ENCODE peak calls at places on chromosomes 12 and 14, in ten cellular contexts. One of them, this sample, is unnamed.

GRCh38 chr12:100120355-100120754 is 22.3 kb downstream of the BLTP3B start:
- DNase-seq in cardiac muscle cell: no peak
- DNase-seq in A549: no peak
- DNase-seq in sigmoid colon: no peak
- DNase-seq in HepG2: no peak
- DNase-seq in OCI-LY7: no peak
- DNase-seq in upper lobe of right lung: no peak
- DNase-seq in fibroblast of pulmonary artery: no peak
- DNase-seq in pancreas: no peak
- DNase-seq in astrocyte of the cerebellum: no peak
- DNase-seq in this sample: no peak

GRCh38 chr14:72844528-72844927 is 49.4 kb downstream of the DPF3 start:
- DNase-seq in cardiac muscle cell: no peak
- DNase-seq in A549: no peak
- DNase-seq in sigmoid colon: no peak
- DNase-seq in HepG2: no peak
- DNase-seq in OCI-LY7: no peak
- DNase-seq in upper lobe of right lung: no peak
- DNase-seq in fibroblast of pulmonary artery: no peak
- DNase-seq in pancreas: no peak
- DNase-seq in astrocyte of the cerebellum: no peak
- DNase-seq in this sample: no peak

GRCh38 chr14:94342334-94342934 is 19.3 kb upstream of the SERPINA6 start:
- DNase-seq in cardiac muscle cell: peak
- DNase-seq in A549: peak
- DNase-seq in sigmoid colon: peak
- DNase-seq in HepG2: peak
- DNase-seq in OCI-LY7: no peak
- DNase-seq in upper lobe of right lung: peak
- DNase-seq in fibroblast of pulmonary artery: peak
- DNase-seq in pancreas: peak
- DNase-seq in astrocyte of the cerebellum: peak
- DNase-seq in this sample: peak

GRCh38 chr14:66514206-66514605 is 6.3 kb downstream of the GPHN start:
- DNase-seq in cardiac muscle cell: peak
- DNase-seq in A549: no peak
- DNase-seq in sigmoid colon: no peak
- DNase-seq in HepG2: no peak
- DNase-seq in OCI-LY7: no peak
- DNase-seq in upper lobe of right lung: no peak
- DNase-seq in fibroblast of pulmonary artery: peak
- DNase-seq in pancreas: no peak
- DNase-seq in astrocyte of the cerebellum: no peak
- DNase-seq in this sample: peak

GRCh38 chr14:52862652-52863338 is 71.4 kb upstream of the GNPNAT1 start:
- DNase-seq in cardiac muscle cell: peak
- DNase-seq in A549: no peak
- DNase-seq in sigmoid colon: no peak
- DNase-seq in HepG2: no peak
- DNase-seq in OCI-LY7: no peak
- DNase-seq in upper lobe of right lung: no peak
- DNase-seq in fibroblast of pulmonary artery: peak
- DNase-seq in pancreas: no peak
- DNase-seq in astrocyte of the cerebellum: peak
- DNase-seq in this sample: peak

GRCh38 chr12:34403706-34404376 is 381.5 kb downstream of the ALG10 start:
- DNase-seq in cardiac muscle cell: no peak
- DNase-seq in A549: no peak
- DNase-seq in sigmoid colon: peak
- DNase-seq in HepG2: no peak
- DNase-seq in OCI-LY7: no peak
- DNase-seq in upper lobe of right lung: peak
- DNase-seq in fibroblast of pulmonary artery: no peak
- DNase-seq in pancreas: peak
- DNase-seq in astrocyte of the cerebellum: no peak
- DNase-seq in this sample: no peak

GRCh38 chr14:89340200-89340667 is 76.8 kb downstream of the FOXN3 start:
- DNase-seq in cardiac muscle cell: peak
- DNase-seq in A549: no peak
- DNase-seq in sigmoid colon: no peak
- DNase-seq in HepG2: peak
- DNase-seq in OCI-LY7: no peak
- DNase-seq in upper lobe of right lung: no peak
- DNase-seq in fibroblast of pulmonary artery: peak
- DNase-seq in pancreas: no peak
- DNase-seq in astrocyte of the cerebellum: no peak
- DNase-seq in this sample: peak

GRCh38 chr12:86104087-86104486 is 152.1 kb downstream of the MGAT4C start:
- DNase-seq in cardiac muscle cell: no peak
- DNase-seq in A549: no peak
- DNase-seq in sigmoid colon: no peak
- DNase-seq in HepG2: no peak
- DNase-seq in OCI-LY7: no peak
- DNase-seq in upper lobe of right lung: no peak
- DNase-seq in fibroblast of pulmonary artery: no peak
- DNase-seq in pancreas: no peak
- DNase-seq in astrocyte of the cerebellum: no peak
- DNase-seq in this sample: no peak

GRCh38 chr12:113232787-113233585 is 11.7 kb downstream of the TPCN1 start:
- DNase-seq in cardiac muscle cell: no peak
- DNase-seq in A549: no peak
- DNase-seq in sigmoid colon: peak
- DNase-seq in HepG2: no peak
- DNase-seq in OCI-LY7: peak
- DNase-seq in upper lobe of right lung: no peak
- DNase-seq in fibroblast of pulmonary artery: no peak
- DNase-seq in pancreas: no peak
- DNase-seq in astrocyte of the cerebellum: peak
- DNase-seq in this sample: peak

GRCh38 chr12:124518051-124518932 is 49.1 kb downstream of the NCOR2 start:
- DNase-seq in cardiac muscle cell: peak
- DNase-seq in A549: peak
- DNase-seq in sigmoid colon: peak
- DNase-seq in HepG2: peak
- DNase-seq in OCI-LY7: no peak
- DNase-seq in upper lobe of right lung: peak
- DNase-seq in fibroblast of pulmonary artery: peak
- DNase-seq in pancreas: peak
- DNase-seq in astrocyte of the cerebellum: peak
- DNase-seq in this sample: peak

GRCh38 chr12:93167841-93168492 is 209.8 kb upstream of the NUDT4 start:
- DNase-seq in cardiac muscle cell: peak
- DNase-seq in A549: no peak
- DNase-seq in sigmoid colon: no peak
- DNase-seq in HepG2: peak
- DNase-seq in OCI-LY7: peak
- DNase-seq in upper lobe of right lung: no peak
- DNase-seq in fibroblast of pulmonary artery: no peak
- DNase-seq in pancreas: no peak
- DNase-seq in astrocyte of the cerebellum: peak
- DNase-seq in this sample: no peak

GRCh38 chr12:93742086-93742934 is 65.1 kb downstream of the CRADD start:
- DNase-seq in cardiac muscle cell: peak
- DNase-seq in A549: peak
- DNase-seq in sigmoid colon: peak
- DNase-seq in HepG2: peak
- DNase-seq in OCI-LY7: no peak
- DNase-seq in upper lobe of right lung: peak
- DNase-seq in fibroblast of pulmonary artery: peak
- DNase-seq in pancreas: peak
- DNase-seq in astrocyte of the cerebellum: peak
- DNase-seq in this sample: peak

GRCh38 chr12:31589896-31590729 is 823 bp downstream of the DENND5B start:
- DNase-seq in cardiac muscle cell: peak
- DNase-seq in A549: peak
- DNase-seq in sigmoid colon: peak
- DNase-seq in HepG2: peak
- DNase-seq in OCI-LY7: peak
- DNase-seq in upper lobe of right lung: peak
- DNase-seq in fibroblast of pulmonary artery: peak
- DNase-seq in pancreas: peak
- DNase-seq in astrocyte of the cerebellum: no peak
- DNase-seq in this sample: peak

GRCh38 chr12:7460375-7461259 is 16.7 kb upstream of the CD163L1 start:
- DNase-seq in cardiac muscle cell: peak
- DNase-seq in A549: peak
- DNase-seq in sigmoid colon: no peak
- DNase-seq in HepG2: peak
- DNase-seq in OCI-LY7: peak
- DNase-seq in upper lobe of right lung: no peak
- DNase-seq in fibroblast of pulmonary artery: peak
- DNase-seq in pancreas: peak
- DNase-seq in astrocyte of the cerebellum: peak
- DNase-seq in this sample: peak

GRCh38 chr12:91186189-91186588 is 3.6 kb upstream of the DCN start:
- DNase-seq in cardiac muscle cell: no peak
- DNase-seq in A549: no peak
- DNase-seq in sigmoid colon: no peak
- DNase-seq in HepG2: no peak
- DNase-seq in OCI-LY7: no peak
- DNase-seq in upper lobe of right lung: no peak
- DNase-seq in fibroblast of pulmonary artery: no peak
- DNase-seq in pancreas: no peak
- DNase-seq in astrocyte of the cerebellum: no peak
- DNase-seq in this sample: no peak

GRCh38 chr12:1668833-1669543 is 21.9 kb upstream of the ADIPOR2 start:
- DNase-seq in cardiac muscle cell: peak
- DNase-seq in A549: no peak
- DNase-seq in sigmoid colon: no peak
- DNase-seq in HepG2: peak
- DNase-seq in OCI-LY7: no peak
- DNase-seq in upper lobe of right lung: peak
- DNase-seq in fibroblast of pulmonary artery: no peak
- DNase-seq in pancreas: no peak
- DNase-seq in astrocyte of the cerebellum: no peak
- DNase-seq in this sample: no peak

GRCh38 chr12:95231190-95231589 is 13.6 kb downstream of the VEZT start:
- DNase-seq in cardiac muscle cell: peak
- DNase-seq in A549: peak
- DNase-seq in sigmoid colon: no peak
- DNase-seq in HepG2: no peak
- DNase-seq in OCI-LY7: no peak
- DNase-seq in upper lobe of right lung: no peak
- DNase-seq in fibroblast of pulmonary artery: peak
- DNase-seq in pancreas: no peak
- DNase-seq in astrocyte of the cerebellum: no peak
- DNase-seq in this sample: peak

GRCh38 chr12:89707623-89707991 is 1.0 kb downstream of the ATP2B1 start:
- DNase-seq in cardiac muscle cell: no peak
- DNase-seq in A549: no peak
- DNase-seq in sigmoid colon: no peak
- DNase-seq in HepG2: peak
- DNase-seq in OCI-LY7: peak
- DNase-seq in upper lobe of right lung: peak
- DNase-seq in fibroblast of pulmonary artery: no peak
- DNase-seq in pancreas: peak
- DNase-seq in astrocyte of the cerebellum: no peak
- DNase-seq in this sample: no peak

DNA sequence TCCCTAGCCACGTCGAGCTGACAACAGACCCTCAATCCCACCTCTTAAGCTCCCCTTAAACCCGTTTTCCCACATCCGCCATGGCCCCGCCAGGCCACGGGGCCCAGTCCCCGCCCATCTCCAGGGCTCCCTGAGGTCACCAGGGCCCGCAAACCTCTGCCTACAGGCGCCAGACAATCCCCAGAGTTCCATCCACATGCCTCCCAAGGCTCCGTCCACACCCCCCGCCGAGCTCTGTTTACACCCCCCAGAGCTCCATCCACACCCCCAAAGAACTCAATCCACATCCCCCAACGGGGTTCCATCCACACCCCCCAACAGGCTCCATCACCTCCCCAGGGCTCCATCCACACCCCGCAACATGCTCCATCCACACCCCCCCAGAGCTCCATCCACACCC is 9.2 kb downstream of the JAG2 start:
- DNase-seq in cardiac muscle cell: no peak
- DNase-seq in A549: no peak
- DNase-seq in sigmoid colon: no peak
- DNase-seq in HepG2: no peak
- DNase-seq in OCI-LY7: no peak
- DNase-seq in upper lobe of right lung: no peak
- DNase-seq in fibroblast of pulmonary artery: no peak
- DNase-seq in pancreas: no peak
- DNase-seq in astrocyte of the cerebellum: no peak
- DNase-seq in this sample: no peak
- TF ChIP-seq CTCF in cardiac muscle cell: no peak
- TF ChIP-seq CTCF in A549: no peak
- TF ChIP-seq CTCF in sigmoid colon: no peak
- TF ChIP-seq CTCF in HepG2: no peak
- TF ChIP-seq CTCF in OCI-LY7: no peak
- TF ChIP-seq CTCF in upper lobe of right lung: no peak
- TF ChIP-seq CTCF in fibroblast of pulmonary artery: no peak
- TF ChIP-seq CTCF in pancreas: no peak
- TF ChIP-seq CTCF in astrocyte of the cerebellum: no peak
- TF ChIP-seq CTCF in this sample: no peak

DNA sequence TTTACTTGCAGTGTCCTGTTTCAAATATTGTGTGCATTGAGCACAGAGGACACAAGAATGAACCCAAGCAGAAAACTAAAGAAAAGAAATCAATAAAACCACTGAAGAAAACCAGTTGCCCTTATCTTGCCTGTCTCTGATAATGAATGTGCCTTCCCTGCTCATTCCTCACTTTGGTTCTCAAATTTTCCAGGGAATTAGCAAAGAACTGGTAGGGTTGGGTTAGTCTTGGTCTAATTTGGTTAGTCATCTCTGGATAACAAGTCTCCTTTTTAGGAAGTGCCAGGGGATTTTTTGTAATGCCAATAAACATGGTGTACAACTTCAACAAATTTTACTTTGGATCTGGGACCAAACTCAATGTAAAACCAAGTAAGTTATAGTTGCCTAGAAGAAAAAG is 65.7 kb downstream of the DAD1 start:
- DNase-seq in cardiac muscle cell: no peak
- DNase-seq in A549: no peak
- DNase-seq in sigmoid colon: no peak
- DNase-seq in HepG2: no peak
- DNase-seq in OCI-LY7: no peak
- DNase-seq in upper lobe of right lung: no peak
- DNase-seq in fibroblast of pulmonary artery: no peak
- DNase-seq in pancreas: no peak
- DNase-seq in astrocyte of the cerebellum: no peak
- DNase-seq in this sample: peak
- H3K4me3 ChIP-seq in cardiac muscle cell: no peak
- H3K4me3 ChIP-seq in A549: no peak
- H3K4me3 ChIP-seq in sigmoid colon: no peak
- H3K4me3 ChIP-seq in HepG2: no peak
- H3K4me3 ChIP-seq in OCI-LY7: no peak
- H3K4me3 ChIP-seq in upper lobe of right lung: no peak
- H3K4me3 ChIP-seq in fibroblast of pulmonary artery: no peak
- H3K4me3 ChIP-seq in pancreas: no peak
- H3K4me3 ChIP-seq in astrocyte of the cerebellum: no peak
- H3K4me3 ChIP-seq in this sample: no peak

GRCh38 chr14:106530423-106531107 is 1004.2 kb downstream of the TMEM121 start:
- DNase-seq in cardiac muscle cell: no peak
- DNase-seq in A549: peak
- DNase-seq in sigmoid colon: no peak
- DNase-seq in HepG2: peak
- DNase-seq in OCI-LY7: peak
- DNase-seq in upper lobe of right lung: no peak
- DNase-seq in fibroblast of pulmonary artery: no peak
- DNase-seq in pancreas: no peak
- DNase-seq in astrocyte of the cerebellum: no peak
- DNase-seq in this sample: no peak
- TF ChIP-seq CTCF in cardiac muscle cell: no peak
- TF ChIP-seq CTCF in A549: no peak
- TF ChIP-seq CTCF in sigmoid colon: no peak
- TF ChIP-seq CTCF in HepG2: no peak
- TF ChIP-seq CTCF in OCI-LY7: peak
- TF ChIP-seq CTCF in upper lobe of right lung: peak
- TF ChIP-seq CTCF in fibroblast of pulmonary artery: no peak
- TF ChIP-seq CTCF in pancreas: no peak
- TF ChIP-seq CTCF in astrocyte of the cerebellum: no peak
- TF ChIP-seq CTCF in this sample: no peak

GRCh38 chr14:93186461-93186860 is 1.3 kb downstream of the LYSET start:
- DNase-seq in cardiac muscle cell: no peak
- DNase-seq in A549: no peak
- DNase-seq in sigmoid colon: no peak
- DNase-seq in HepG2: no peak
- DNase-seq in OCI-LY7: no peak
- DNase-seq in upper lobe of right lung: no peak
- DNase-seq in fibroblast of pulmonary artery: no peak
- DNase-seq in pancreas: no peak
- DNase-seq in astrocyte of the cerebellum: no peak
- DNase-seq in this sample: no peak
- H3K4me3 ChIP-seq in cardiac muscle cell: no peak
- H3K4me3 ChIP-seq in A549: no peak
- H3K4me3 ChIP-seq in sigmoid colon: no peak
- H3K4me3 ChIP-seq in HepG2: no peak
- H3K4me3 ChIP-seq in OCI-LY7: peak
- H3K4me3 ChIP-seq in upper lobe of right lung: peak
- H3K4me3 ChIP-seq in fibroblast of pulmonary artery: no peak
- H3K4me3 ChIP-seq in pancreas: no peak
- H3K4me3 ChIP-seq in astrocyte of the cerebellum: no peak
- H3K4me3 ChIP-seq in this sample: peak

This sample was measured in fibroblast of the aortic adventitia.